ENCODE peak calls at places on chromosomes 12 and 14, in eight cellular contexts. O is dorsolateral prefrontal cortex, U is HFF-Myc, P is IMR-90, Q is thyroid gland, H is AG09309, L is neural progenitor cell, T is cardiac fibroblast. A is an unnamed sample.

GRCh38 chr12:128819293-128820144 is 4.2 kb downstream of the SLC15A4 start:
- DNase-seq in O (no peak), U (no peak), P (no peak), Q (no peak), H (no peak), L (peak), T (no peak), A (no peak)

GRCh38 chr14:47763188-47763854 is 87.9 kb upstream of the MDGA2 start:
- DNase-seq in O (no peak), U (no peak), P (no peak), Q (no peak), H (no peak), L (no peak), T (no peak), A (no peak)

GRCh38 chr12:109573029-109573913 is at the start of the genes MMAB and MVK:
- DNase-seq in O (peak), U (peak), P (peak), Q (peak), H (peak), L (peak), T (peak), A (peak)

GRCh38 chr14:29518335-29518734 is 409.3 kb downstream of the PRKD1 start:
- DNase-seq in O (no peak), U (no peak), P (peak), Q (no peak), H (no peak), L (no peak), T (peak), A (peak)

GRCh38 chr14:77543637-77544334 is 45.2 kb upstream of the ISM2 start:
- DNase-seq in O (no peak), U (no peak), P (peak), Q (no peak), H (no peak), L (no peak), T (peak), A (peak)

GRCh38 chr12:56040963-56041578 is 647 bp upstream of the RPS26 start:
- DNase-seq in O (no peak), U (no peak), P (no peak), Q (no peak), H (no peak), L (no peak), T (no peak), A (no peak)

GRCh38 chr14:61965030-61965745 is 203.0 kb downstream of the SNAPC1 start:
- DNase-seq in O (no peak), U (peak), P (peak), Q (no peak), H (peak), L (no peak), T (peak), A (peak)

GRCh38 chr12:52090291-52090690 is 10.8 kb downstream of the SMIM41 start:
- DNase-seq in O (no peak), U (no peak), P (no peak), Q (peak), H (no peak), L (no peak), T (no peak), A (no peak)

GRCh38 chr12:54357802-54358619 is 6.3 kb downstream of the GPR84 start:
- DNase-seq in O (peak), U (no peak), P (no peak), Q (no peak), H (no peak), L (peak), T (peak), A (peak)

GRCh38 chr12:53221203-53222076 is 10.6 kb downstream of the RARG start:
- DNase-seq in O (peak), U (no peak), P (peak), Q (peak), H (no peak), L (peak), T (peak), A (peak)

GRCh38 chr12:68886636-68887572 is 46.1 kb downstream of the CPM start:
- DNase-seq in O (no peak), U (no peak), P (no peak), Q (no peak), H (no peak), L (peak), T (no peak), A (no peak)

GRCh38 chr12:120713861-120714482 is 3.7 kb downstream of the UNC119B start:
- DNase-seq in O (peak), U (peak), P (peak), Q (peak), H (peak), L (peak), T (peak), A (peak)

GRCh38 chr14:80636071-80636470 is 305.5 kb downstream of the CEP128 start:
- DNase-seq in O (no peak), U (no peak), P (peak), Q (no peak), H (no peak), L (peak), T (peak), A (peak)

GRCh38 chr12:104521731-104522130 is 65.0 kb downstream of the CHST11 start:
- DNase-seq in O (no peak), U (no peak), P (peak), Q (no peak), H (no peak), L (no peak), T (peak), A (peak)

GRCh38 chr14:72651715-72652114 is 242.2 kb downstream of the DPF3 start:
- DNase-seq in O (peak), U (no peak), P (no peak), Q (no peak), H (no peak), L (no peak), T (no peak), A (no peak)

GRCh38 chr12:130166306-130166705 is 4.0 kb downstream of the FZD10 start:
- DNase-seq in O (no peak), U (no peak), P (no peak), Q (no peak), H (no peak), L (no peak), T (no peak), A (no peak)

GRCh38 chr12:24898606-24899005 is 50.3 kb downstream of the BCAT1 start:
- DNase-seq in O (no peak), U (no peak), P (no peak), Q (no peak), H (no peak), L (no peak), T (peak), A (peak)

GRCh38 chr12:65364021-65364420 is 85.5 kb downstream of the MSRB3 start:
- DNase-seq in O (no peak), U (no peak), P (peak), Q (no peak), H (no peak), L (no peak), T (peak), A (no peak)

GRCh38 chr14:39293629-39294028 is 59.9 kb downstream of the MIA2 start:
- DNase-seq in O (no peak), U (no peak), P (no peak), Q (no peak), H (no peak), L (no peak), T (no peak), A (no peak)

GRCh38 chr14:23950411-23951135 is 3.0 kb upstream of the DHRS4 start:
- DNase-seq in O (no peak), U (no peak), P (no peak), Q (no peak), H (no peak), L (no peak), T (no peak), A (peak)

GRCh38 chr12:110117948-110118685 is 6.0 kb upstream of the IFT81 start:
- DNase-seq in O (peak), U (no peak), P (no peak), Q (no peak), H (no peak), L (no peak), T (no peak), A (no peak)

GRCh38 chr12:92208613-92209121 is 63.0 kb upstream of the BTG1 start:
- DNase-seq in O (no peak), U (no peak), P (peak), Q (no peak), H (peak), L (peak), T (peak), A (peak)

GRCh38 chr12:13241833-13242232 is 45.3 kb downstream of the EMP1 start:
- DNase-seq in O (no peak), U (no peak), P (peak), Q (no peak), H (no peak), L (no peak), T (no peak), A (peak)
- H3K4me3 ChIP-seq in O (no peak), U (no peak), P (no peak), Q (no peak), H (no peak), L (no peak), T (no peak), A (no peak)

GRCh38 chr12:116662612-116663144 is 75.2 kb downstream of the SPRING1 start:
- DNase-seq in O (peak), U (no peak), P (peak), Q (peak), H (no peak), L (peak), T (no peak), A (no peak)
- H3K4me3 ChIP-seq in O (peak), U (no peak), P (no peak), Q (no peak), H (no peak), L (no peak), T (no peak), A (no peak)

DNA sequence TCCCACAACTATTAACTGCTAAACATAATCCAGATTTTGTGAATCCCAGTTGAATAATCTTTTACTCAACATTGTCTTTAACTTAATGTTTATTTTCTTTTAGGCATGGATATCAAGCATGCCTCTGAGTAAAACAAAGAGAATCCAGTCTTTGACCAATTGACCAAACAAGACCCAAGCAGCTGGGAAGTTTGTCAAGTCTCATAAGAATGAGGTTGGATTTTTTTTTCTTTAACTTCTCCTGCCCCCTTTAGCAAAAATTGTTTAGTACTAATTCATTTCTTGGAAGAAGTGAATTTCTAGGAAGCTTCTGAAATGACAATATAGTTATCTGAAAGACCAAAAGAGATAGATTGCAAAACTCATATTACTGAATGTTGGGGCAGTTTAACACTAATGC is 89.9 kb downstream of the OTOGL start:
- DNase-seq in O (no peak), U (no peak), P (peak), Q (no peak), H (peak), L (no peak), T (peak), A (peak)
- H3K4me3 ChIP-seq in O (no peak), U (no peak), P (no peak), Q (no peak), H (no peak), L (no peak), T (no peak), A (no peak)

DNA sequence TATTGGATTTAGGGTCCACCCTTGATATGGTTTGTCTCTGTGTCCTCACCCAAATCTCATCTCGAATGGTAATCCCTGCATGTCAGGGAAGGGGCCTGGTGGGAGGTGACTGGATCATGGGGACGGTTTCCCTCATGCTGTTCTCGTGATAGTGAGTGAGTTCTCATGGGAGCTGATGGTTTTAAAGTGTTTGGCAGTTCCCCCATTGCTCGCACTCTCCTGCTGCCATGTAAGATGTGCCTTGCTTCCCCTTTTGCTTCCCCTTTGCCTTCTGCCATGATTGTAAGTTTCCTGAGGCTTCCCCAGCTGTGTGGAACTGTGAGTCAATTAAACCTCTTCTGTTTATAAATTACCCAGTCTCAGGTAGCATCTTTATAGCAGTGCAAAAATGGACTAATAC is 118.3 kb downstream of the VRK1 start:
- DNase-seq in O (no peak), U (no peak), P (no peak), Q (no peak), H (no peak), L (no peak), T (no peak), A (no peak)
- H3K4me3 ChIP-seq in O (no peak), U (no peak), P (no peak), Q (no peak), H (no peak), L (no peak), T (no peak), A (no peak)

GRCh38 chr14:94612580-94613554 is 676 bp downstream of the SERPINA3 start:
- DNase-seq in O (peak), U (no peak), P (peak), Q (no peak), H (no peak), L (no peak), T (peak), A (no peak)
- H3K4me3 ChIP-seq in O (peak), U (no peak), P (no peak), Q (no peak), H (no peak), L (no peak), T (peak), A (no peak)